ENCODE peak calls at places on chromosomes 2 and 18, in five cellular contexts. R, Y, P, B and X are unnamed samples.

GRCh38 chr2:25528173-25528572 is 145.2 kb downstream of the DTNB start:
- DNase-seq in B (no peak), R (peak), P (no peak), Y (no peak), X (no peak)

GRCh38 chr2:199439094-199439493 is 18.6 kb downstream of the SATB2 start:
- DNase-seq in Y (no peak), B (no peak), P (no peak), R (no peak), X (no peak)

GRCh38 chr2:105795575-105795934 is 50.8 kb downstream of the NCK2 start:
- DNase-seq in P (no peak), R (no peak), B (no peak), Y (no peak), X (no peak)

GRCh38 chr2:173077506-173078177 is 2.0 kb downstream of the MAP3K20 start:
- DNase-seq in B (no peak), R (peak), Y (no peak), P (no peak), X (no peak)

GRCh38 chr2:211144078-211144477 is 587.7 kb downstream of the CPS1 start:
- DNase-seq in R (peak), Y (no peak), P (no peak), B (no peak), X (no peak)

GRCh38 chr18:22300665-22301636 is 116.8 kb downstream of the CTAGE1 start:
- DNase-seq in Y (no peak), B (no peak), R (no peak), P (no peak), X (no peak)

GRCh38 chr2:191264647-191265079 is 19.5 kb downstream of the MYO1B start:
- DNase-seq in Y (no peak), P (no peak), R (peak), B (no peak), X (no peak)

GRCh38 chr2:223978451-223978850 is 21.2 kb downstream of the MRPL44 start:
- DNase-seq in Y (no peak), P (no peak), B (no peak), R (no peak), X (no peak)

GRCh38 chr2:20304411-20304810 is 46.2 kb downstream of the PUM2 start:
- DNase-seq in P (no peak), R (peak), Y (no peak), B (no peak), X (no peak)

GRCh38 chr2:37471994-37472393 is 127.6 kb downstream of the QPCT start:
- DNase-seq in B (no peak), P (no peak), R (peak), Y (no peak), X (no peak)

GRCh38 chr18:50654658-50655550 is 95.0 kb downstream of the MAPK4 start:
- DNase-seq in B (no peak), Y (peak), R (no peak), P (no peak), X (peak)

GRCh38 chr2:140348826-140349225 is 1568.6 kb upstream of the NXPH2 start:
- DNase-seq in P (no peak), R (no peak), B (no peak), Y (no peak), X (no peak)

GRCh38 chr2:60515751-60516226 is 37.7 kb downstream of the BCL11A start:
- DNase-seq in B (no peak), P (no peak), Y (no peak), R (peak), X (no peak)

GRCh38 chr2:232304236-232304635 is 74.3 kb upstream of the ALPP start:
- DNase-seq in Y (no peak), P (no peak), R (no peak), B (no peak), X (no peak)

GRCh38 chr2:237524631-237525030 is 37.6 kb downstream of the MLPH start:
- DNase-seq in P (no peak), Y (no peak), B (no peak), R (no peak), X (no peak)

GRCh38 chr2:237181844-237182243 is 96.2 kb downstream of the COPS8 start:
- DNase-seq in R (no peak), Y (no peak), B (no peak), P (no peak), X (peak)

GRCh38 chr2:241065355-241065803 is 36.7 kb downstream of the MTERF4 start:
- DNase-seq in R (no peak), Y (no peak), P (no peak), B (no peak), X (no peak)

GRCh38 chr2:112799291-112799975 is 15.1 kb upstream of the IL1A start:
- DNase-seq in R (no peak), B (no peak), P (no peak), Y (no peak), X (no peak)

GRCh38 chr2:37599688-37600525 is 71.5 kb downstream of the CDC42EP3 start:
- DNase-seq in P (peak), R (no peak), B (no peak), Y (no peak), X (no peak)

GRCh38 chr2:122007577-122007976 is 252.1 kb downstream of the TSN start:
- DNase-seq in B (no peak), R (no peak), P (no peak), Y (no peak), X (no peak)

GRCh38 chr2:5453648-5454390 is 238.4 kb upstream of the SOX11 start:
- DNase-seq in P (no peak), Y (no peak), B (no peak), R (no peak), X (no peak)

GRCh38 chr18:32310119-32310518 is 120.3 kb downstream of the MEP1B start:
- DNase-seq in P (no peak), Y (no peak), R (no peak), B (no peak), X (no peak)

GRCh38 chr2:20427931-20428526 is 18.8 kb upstream of the RHOB start:
- DNase-seq in Y (no peak), P (no peak), B (no peak), R (no peak), X (no peak)

GRCh38 chr18:995641-996040 is 91.0 kb downstream of the ADCYAP1 start:
- DNase-seq in Y (no peak), B (no peak), R (peak), P (no peak), X (no peak)

GRCh38 chr18:63725682-63726480 is 23.1 kb downstream of the SERPINB11 start:
- DNase-seq in R (no peak), Y (no peak), P (no peak), B (no peak), X (no peak)

GRCh38 chr2:43391877-43392214 is 165.4 kb upstream of the ZFP36L2 start:
- DNase-seq in P (no peak), B (no peak), Y (no peak), R (no peak), X (no peak)

GRCh38 chr2:37681587-37681986 is 10.1 kb upstream of the CDC42EP3 start:
- DNase-seq in R (no peak), P (no peak), Y (no peak), B (no peak), X (no peak)

GRCh38 chr2:100646039-100646438 is 83.2 kb downstream of the PDCL3 start:
- DNase-seq in R (no peak), Y (no peak), B (no peak), P (no peak), X (no peak)

GRCh38 chr2:2656046-2656715 is 325.1 kb upstream of the MYT1L start:
- DNase-seq in B (no peak), Y (no peak), P (no peak), R (no peak), X (no peak)

GRCh38 chr18:68417826-68418225 is 297.1 kb downstream of the TMX3 start:
- DNase-seq in P (no peak), B (no peak), Y (no peak), R (no peak), X (no peak)

GRCh38 chr2:41943176-41943575 is 104.6 kb upstream of the PKDCC start:
- DNase-seq in R (no peak), B (no peak), Y (no peak), P (no peak), X (no peak)